ENCODE peak calls at places on chromosomes 5 and 9, in eight cellular contexts. V, K, T, S, N, U, B and G are unnamed samples.

GRCh38 chr9:105694320-105694847 is at the start of gene TMEM38B:
- DNase-seq in V (peak), T (peak), N (peak), S (peak), K (peak), B (peak), U (peak), G (peak)

GRCh38 chr5:27403248-27403882 is 365.0 kb upstream of the CDH9 start:
- DNase-seq in U (peak), K (no peak), N (no peak), S (no peak), B (peak), V (peak), T (no peak), G (no peak)

GRCh38 chr9:119284118-119284517 is 85.1 kb downstream of the BRINP1 start:
- DNase-seq in U (no peak), K (no peak), V (peak), B (peak), S (no peak), N (no peak), T (peak), G (no peak)

GRCh38 chr5:78908173-78908901 is 76.8 kb downstream of the ARSB start:
- DNase-seq in B (peak), V (peak), S (peak), K (peak), U (peak), T (peak), N (peak), G (no peak)

GRCh38 chr9:34139477-34140146 is 13.1 kb upstream of the DCAF12 start:
- DNase-seq in T (peak), U (peak), B (peak), K (peak), S (peak), V (peak), N (peak), G (no peak)

GRCh38 chr9:15354713-15355112 is 47.7 kb upstream of the TTC39B start:
- DNase-seq in K (no peak), T (no peak), V (no peak), N (no peak), S (no peak), U (no peak), B (no peak), G (peak)

GRCh38 chr5:125326114-125326513 is 579.7 kb upstream of the ZNF608 start:
- DNase-seq in B (peak), V (peak), U (peak), T (no peak), S (no peak), K (peak), N (peak), G (no peak)

GRCh38 chr5:107469485-107469884 is 201.3 kb downstream of the EFNA5 start:
- DNase-seq in U (peak), N (peak), K (peak), B (peak), T (no peak), S (no peak), V (peak), G (no peak)

GRCh38 chr9:98867434-98868168 is 60.1 kb downstream of the GALNT12 start:
- DNase-seq in T (no peak), N (peak), V (peak), B (peak), S (peak), U (peak), K (no peak), G (no peak)

GRCh38 chr5:90326995-90327394 is 82.6 kb downstream of the CETN3 start:
- DNase-seq in N (no peak), U (no peak), S (no peak), T (no peak), B (no peak), V (no peak), K (no peak), G (no peak)

GRCh38 chr5:132825165-132825823 is 5.2 kb downstream of the SHROOM1 start:
- DNase-seq in U (no peak), V (no peak), T (peak), S (no peak), N (no peak), K (no peak), B (no peak), G (no peak)

GRCh38 chr5:124871299-124871698 is 124.9 kb upstream of the ZNF608 start:
- DNase-seq in T (no peak), B (no peak), N (peak), K (peak), U (no peak), V (peak), S (no peak), G (no peak)

GRCh38 chr5:55437452-55437851 is 97.3 kb downstream of the PLPP1 start:
- DNase-seq in K (no peak), B (no peak), T (no peak), V (no peak), U (no peak), S (no peak), N (peak), G (no peak)

GRCh38 chr5:57034517-57034916 is 82.6 kb upstream of the MIER3 start:
- DNase-seq in S (no peak), N (no peak), V (no peak), B (no peak), T (no peak), K (no peak), U (no peak), G (no peak)

GRCh38 chr9:98164912-98165311 is 27.5 kb downstream of the CORO2A start:
- DNase-seq in V (no peak), T (no peak), B (no peak), S (no peak), K (no peak), U (no peak), N (no peak), G (no peak)

GRCh38 chr5:94562327-94562971 is 56.0 kb downstream of the KIAA0825 start:
- DNase-seq in V (no peak), T (no peak), K (peak), B (peak), N (no peak), U (no peak), S (no peak), G (no peak)

GRCh38 chr5:72486371-72486770 is 20.8 kb downstream of the ZNF366 start:
- DNase-seq in V (peak), K (no peak), S (no peak), U (no peak), N (peak), T (no peak), B (no peak), G (no peak)

GRCh38 chr9:135152608-135153337 is 65.3 kb downstream of the OLFM1 start:
- DNase-seq in T (peak), S (no peak), B (no peak), N (no peak), U (peak), K (no peak), V (no peak), G (peak)

GRCh38 chr5:172127581-172127980 is 60.4 kb downstream of the STK10 start:
- DNase-seq in B (no peak), N (no peak), T (no peak), U (no peak), S (no peak), V (no peak), K (no peak), G (no peak)

GRCh38 chr5:95445442-95445841 is 54.3 kb downstream of the FAM81B start:
- DNase-seq in T (no peak), U (no peak), K (no peak), B (no peak), N (no peak), S (no peak), V (no peak), G (no peak)

GRCh38 chr5:97165726-97166125 is 17.3 kb downstream of the RIOK2 start:
- DNase-seq in K (no peak), N (no peak), B (no peak), S (no peak), U (no peak), V (no peak), T (no peak), G (no peak)